ENCODE peak calls at places on chromosomes 2 and 18, in ten cellular contexts. P is stomach, F is suprapubic skin, E is endothelial cell of umbilical vein, N is K562, I is GM12891, R is HepG2, H is HCT116, J is H1, S is transverse colon. U is an unnamed sample.
A peak's percentile ranks its signal among the peaks of the same experiment; 100 is the strongest.

GRCh38 chr2:130391058-130391871 is 35.4 kb downstream of the PTPN18 start:
- DNase-seq in R (peak; percentile 55), I (peak; percentile 62), H (peak; percentile 47), E (peak; percentile 77), J (no peak), P (peak; percentile 86), N (peak; percentile 64), F (peak; percentile 79), S (peak; percentile 93), U (peak; percentile 85)

GRCh38 chr18:2963048-2963447 is 49.9 kb downstream of the LPIN2 start:
- DNase-seq in N (no peak), E (no peak), I (no peak), P (no peak), J (no peak), R (no peak), F (no peak), S (no peak), H (no peak), U (no peak)

GRCh38 chr2:166057363-166058169 is 70.3 kb downstream of the SCN1A start:
- DNase-seq in R (peak; percentile 47), F (no peak), P (no peak), J (no peak), S (no peak), H (no peak), I (no peak), E (peak; percentile 85), N (peak; percentile 16), U (no peak)

GRCh38 chr2:42328148-42328833 is 32.7 kb downstream of the COX7A2L start:
- DNase-seq in S (no peak), J (no peak), R (no peak), I (no peak), N (no peak), F (no peak), H (peak; percentile 7), E (peak; percentile 54), P (no peak), U (no peak)

GRCh38 chr2:61887684-61888303 is 662 bp downstream of the CCT4 start:
- DNase-seq in I (no peak), P (no peak), R (peak; percentile 41), J (no peak), E (peak; percentile 52), N (no peak), H (no peak), S (no peak), F (no peak), U (no peak)

GRCh38 chr2:220365023-220365422 is 737.6 kb downstream of the SLC4A3 start:
- DNase-seq in H (no peak), N (no peak), P (no peak), I (no peak), E (no peak), S (no peak), R (no peak), F (no peak), J (no peak), U (no peak)

GRCh38 chr2:19559596-19560240 is 201.3 kb upstream of the OSR1 start:
- DNase-seq in J (no peak), S (peak; percentile 32), F (no peak), I (no peak), E (no peak), H (no peak), P (no peak), N (no peak), R (no peak), U (no peak)

GRCh38 chr2:233369897-233370758 is 15.8 kb downstream of the DGKD start:
- DNase-seq in S (no peak), J (no peak), I (no peak), H (no peak), F (no peak), N (no peak), R (no peak), E (no peak), P (no peak), U (peak; percentile 58)

GRCh38 chr2:221568299-221568698 is 3.8 kb downstream of the EPHA4 start:
- DNase-seq in P (no peak), I (no peak), R (no peak), E (no peak), F (no peak), H (no peak), N (no peak), S (no peak), J (no peak), U (no peak)

GRCh38 chr2:84477886-84478285 is 18.8 kb upstream of the SUCLG1 start:
- DNase-seq in F (no peak), J (no peak), S (no peak), H (no peak), E (no peak), R (no peak), N (no peak), I (no peak), P (no peak), U (no peak)

GRCh38 chr2:98771771-98772521 is 41.0 kb upstream of the MGAT4A start:
- DNase-seq in S (no peak), N (no peak), F (no peak), H (no peak), I (no peak), R (no peak), P (no peak), E (no peak), J (no peak), U (no peak)
- TF ChIP-seq POLR2AphosphoS5 in S (no peak), N (no peak), F (no peak), H (no peak), I (no peak), R (no peak), P (no peak), E (no peak), J (no peak), U (no peak)

DNA sequence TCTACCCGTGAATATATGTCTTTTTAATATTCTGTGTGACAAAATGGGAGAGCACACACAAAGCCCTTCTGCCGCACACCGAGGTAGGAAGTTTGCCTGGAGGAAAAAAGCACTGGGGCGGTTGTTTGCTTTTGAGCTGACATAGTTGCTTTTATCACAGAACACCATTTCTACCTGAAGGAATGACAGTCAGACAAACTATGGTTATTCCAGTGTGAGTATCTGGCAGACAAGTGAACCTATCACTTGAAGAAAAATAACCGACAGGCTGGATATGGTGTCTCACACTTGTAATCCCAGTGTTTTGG is 67.6 kb upstream of the SERTAD2 start:
- DNase-seq in S (no peak), E (no peak), N (no peak), I (no peak), J (no peak), R (no peak), P (no peak), H (no peak), F (no peak), U (no peak)
- TF ChIP-seq POLR2A in S (no peak), E (no peak), N (no peak), I (no peak), J (no peak), R (no peak), P (no peak), H (no peak), F (no peak), U (no peak)

GRCh38 chr2:231710751-231711676 is 2.7 kb downstream of the PTMA start:
- DNase-seq in S (peak; percentile 54), I (no peak), H (no peak), P (peak; percentile 27), F (peak; percentile 81), R (no peak), E (peak; percentile 37), N (peak; percentile 37), J (no peak), U (peak; percentile 80)

GRCh38 chr2:231709636-231709980 is 1.3 kb downstream of the PTMA start:
- DNase-seq in N (no peak), H (no peak), R (no peak), P (peak; percentile 56), S (peak; percentile 54), J (no peak), E (peak; percentile 27), F (peak; percentile 84), I (no peak), U (peak; percentile 84)

GRCh38 chr2:231713738-231714638 is 5.7 kb downstream of the PTMA start:
- DNase-seq in J (peak; percentile 76), E (peak; percentile 83), I (peak; percentile 66), F (peak; percentile 97), N (peak; percentile 46), S (peak; percentile 93), P (peak; percentile 94), H (peak; percentile 92), R (peak; percentile 90), U (peak; percentile 96)

GRCh38 chr2:231709981-231710750 is 1.8 kb downstream of the PTMA start:
- DNase-seq in E (peak; percentile 81), N (peak; percentile 77), P (peak; percentile 91), R (peak; percentile 78), S (peak; percentile 90), H (no peak), I (peak; percentile 78), J (no peak), F (peak; percentile 89), U (peak; percentile 92)

GRCh38 chr2:231711677-231712461 is 3.5 kb downstream of the PTMA start:
- DNase-seq in J (no peak), H (no peak), S (peak; percentile 28), P (no peak), I (no peak), F (no peak), R (no peak), E (no peak), N (no peak), U (no peak)
- TF ChIP-seq POLR2AphosphoS5 in J (peak; percentile 93), H (peak; percentile 47), S (no peak), P (no peak), I (peak; percentile 73), F (no peak), R (peak; percentile 12), E (peak; percentile 12), N (no peak), U (no peak)

GRCh38 chr2:1730047-1730937 is 14.0 kb downstream of the PXDN start:
- DNase-seq in E (peak; percentile 54), S (peak; percentile 31), P (peak; percentile 25), I (no peak), H (no peak), F (peak; percentile 52), J (no peak), R (no peak), N (no peak), U (peak; percentile 84)

GRCh38 chr2:1727796-1728474 is 16.4 kb downstream of the PXDN start:
- DNase-seq in H (no peak), E (no peak), F (peak; percentile 46), R (no peak), S (peak; percentile 3), N (no peak), J (no peak), I (no peak), P (peak; percentile 3), U (peak; percentile 67)

GRCh38 chr2:1729264-1729663 is 15.1 kb downstream of the PXDN start:
- DNase-seq in S (no peak), R (no peak), H (no peak), F (peak; percentile 33), E (no peak), N (no peak), J (no peak), I (no peak), P (peak; percentile 7), U (peak; percentile 57)

GRCh38 chr2:1727101-1727771 is 17.1 kb downstream of the PXDN start:
- DNase-seq in P (peak; percentile 14), R (no peak), J (no peak), H (no peak), I (no peak), E (no peak), F (no peak), S (peak; percentile 8), N (no peak), U (peak; percentile 67)

DNA sequence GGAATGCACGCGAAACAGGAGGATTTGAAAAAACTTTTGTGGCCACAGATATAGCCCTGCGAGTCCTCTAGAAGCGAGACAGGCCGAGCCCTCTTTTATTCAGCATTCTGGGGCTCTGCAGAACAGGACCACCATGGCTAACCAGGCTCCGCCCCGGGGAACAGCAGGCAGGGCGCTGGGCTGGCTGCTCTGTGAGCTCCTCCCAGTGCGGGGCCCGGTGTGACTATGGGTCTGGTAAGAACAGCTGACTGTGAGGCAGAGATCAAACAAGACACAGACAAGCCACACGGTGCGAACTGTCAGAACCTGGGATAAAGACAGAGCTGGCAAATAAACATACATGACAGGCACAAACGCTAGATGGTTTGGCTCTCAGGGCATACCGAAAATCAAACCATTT is 15.5 kb downstream of the PXDN start:
- DNase-seq in R (no peak), I (no peak), E (no peak), F (peak; percentile 46), J (no peak), H (no peak), P (peak; percentile 24), N (no peak), S (peak; percentile 4), U (peak; percentile 91)
- TF ChIP-seq POLR2A in R (no peak), I (no peak), E (no peak), F (no peak), J (no peak), H (no peak), P (no peak), N (no peak), S (no peak), U (no peak)

U was measured in sigmoid colon.